ENCODE peak calls at places on chromosomes 5 and 9, in ten cellular contexts. One of them, this sample, is unnamed.

GRCh38 chr5:67215592-67216471 is 19.2 kb upstream of the CD180 start:
- DNase-seq in A172: peak
- DNase-seq in AG08396: no peak
- DNase-seq in esophagus muscularis mucosa: no peak
- DNase-seq in ureter: peak
- DNase-seq in T-helper 2 cell: peak
- DNase-seq in sigmoid colon: peak
- DNase-seq in LoVo: no peak
- DNase-seq in endothelial cell: peak
- DNase-seq in GM12864: peak
- DNase-seq in this sample: peak

GRCh38 chr9:98310752-98311392 is 55.4 kb upstream of the TBC1D2 start:
- DNase-seq in A172: no peak
- DNase-seq in AG08396: peak
- DNase-seq in esophagus muscularis mucosa: no peak
- DNase-seq in ureter: no peak
- DNase-seq in T-helper 2 cell: no peak
- DNase-seq in sigmoid colon: no peak
- DNase-seq in LoVo: no peak
- DNase-seq in endothelial cell: no peak
- DNase-seq in GM12864: no peak
- DNase-seq in this sample: no peak

GRCh38 chr9:126872516-126872915 is 12.1 kb downstream of the ZBTB34 start:
- DNase-seq in A172: no peak
- DNase-seq in AG08396: no peak
- DNase-seq in esophagus muscularis mucosa: no peak
- DNase-seq in ureter: no peak
- DNase-seq in T-helper 2 cell: no peak
- DNase-seq in sigmoid colon: no peak
- DNase-seq in LoVo: no peak
- DNase-seq in endothelial cell: no peak
- DNase-seq in GM12864: no peak
- DNase-seq in this sample: no peak

GRCh38 chr5:111830333-111830732 is 73.3 kb upstream of the NREP start:
- DNase-seq in A172: peak
- DNase-seq in AG08396: no peak
- DNase-seq in esophagus muscularis mucosa: no peak
- DNase-seq in ureter: no peak
- DNase-seq in T-helper 2 cell: no peak
- DNase-seq in sigmoid colon: no peak
- DNase-seq in LoVo: peak
- DNase-seq in endothelial cell: no peak
- DNase-seq in GM12864: no peak
- DNase-seq in this sample: no peak

GRCh38 chr5:131814990-131815389 is 18.2 kb upstream of the FNIP1 start:
- DNase-seq in A172: peak
- DNase-seq in AG08396: peak
- DNase-seq in esophagus muscularis mucosa: no peak
- DNase-seq in ureter: no peak
- DNase-seq in T-helper 2 cell: no peak
- DNase-seq in sigmoid colon: no peak
- DNase-seq in LoVo: peak
- DNase-seq in endothelial cell: no peak
- DNase-seq in GM12864: no peak
- DNase-seq in this sample: no peak

GRCh38 chr5:110727025-110727314 is 499 bp upstream of the TMEM232 start:
- DNase-seq in A172: no peak
- DNase-seq in AG08396: no peak
- DNase-seq in esophagus muscularis mucosa: no peak
- DNase-seq in ureter: no peak
- DNase-seq in T-helper 2 cell: no peak
- DNase-seq in sigmoid colon: no peak
- DNase-seq in LoVo: peak
- DNase-seq in endothelial cell: no peak
- DNase-seq in GM12864: no peak
- DNase-seq in this sample: no peak

GRCh38 chr9:120383999-120384924 is 195.7 kb downstream of the CDK5RAP2 start:
- DNase-seq in A172: no peak
- DNase-seq in AG08396: peak
- DNase-seq in esophagus muscularis mucosa: no peak
- DNase-seq in ureter: no peak
- DNase-seq in T-helper 2 cell: no peak
- DNase-seq in sigmoid colon: peak
- DNase-seq in LoVo: no peak
- DNase-seq in endothelial cell: no peak
- DNase-seq in GM12864: no peak
- DNase-seq in this sample: no peak

GRCh38 chr5:143182901-143183820 is 220.3 kb downstream of the NR3C1 start:
- DNase-seq in A172: no peak
- DNase-seq in AG08396: no peak
- DNase-seq in esophagus muscularis mucosa: no peak
- DNase-seq in ureter: no peak
- DNase-seq in T-helper 2 cell: no peak
- DNase-seq in sigmoid colon: no peak
- DNase-seq in LoVo: no peak
- DNase-seq in endothelial cell: no peak
- DNase-seq in GM12864: peak
- DNase-seq in this sample: peak

GRCh38 chr5:169511708-169512107 is 71.9 kb upstream of the SPDL1 start:
- DNase-seq in A172: no peak
- DNase-seq in AG08396: no peak
- DNase-seq in esophagus muscularis mucosa: no peak
- DNase-seq in ureter: no peak
- DNase-seq in T-helper 2 cell: no peak
- DNase-seq in sigmoid colon: no peak
- DNase-seq in LoVo: no peak
- DNase-seq in endothelial cell: no peak
- DNase-seq in GM12864: no peak
- DNase-seq in this sample: no peak

GRCh38 chr9:34664281-34665108 is 2.0 kb upstream of the CCL27 start:
- DNase-seq in A172: peak
- DNase-seq in AG08396: peak
- DNase-seq in esophagus muscularis mucosa: peak
- DNase-seq in ureter: peak
- DNase-seq in T-helper 2 cell: peak
- DNase-seq in sigmoid colon: peak
- DNase-seq in LoVo: peak
- DNase-seq in endothelial cell: peak
- DNase-seq in GM12864: no peak
- DNase-seq in this sample: peak

GRCh38 chr9:79477955-79478751 is 93.6 kb upstream of the TLE4 start:
- DNase-seq in A172: peak
- DNase-seq in AG08396: no peak
- DNase-seq in esophagus muscularis mucosa: no peak
- DNase-seq in ureter: no peak
- DNase-seq in T-helper 2 cell: no peak
- DNase-seq in sigmoid colon: no peak
- DNase-seq in LoVo: no peak
- DNase-seq in endothelial cell: peak
- DNase-seq in GM12864: no peak
- DNase-seq in this sample: no peak

GRCh38 chr5:56183507-56183906 is 49.6 kb downstream of the ANKRD55 start:
- DNase-seq in A172: peak
- DNase-seq in AG08396: peak
- DNase-seq in esophagus muscularis mucosa: peak
- DNase-seq in ureter: peak
- DNase-seq in T-helper 2 cell: no peak
- DNase-seq in sigmoid colon: no peak
- DNase-seq in LoVo: peak
- DNase-seq in endothelial cell: no peak
- DNase-seq in GM12864: no peak
- DNase-seq in this sample: no peak

GRCh38 chr5:172758077-172758835 is 12.7 kb downstream of the DUSP1 start:
- DNase-seq in A172: peak
- DNase-seq in AG08396: peak
- DNase-seq in esophagus muscularis mucosa: no peak
- DNase-seq in ureter: no peak
- DNase-seq in T-helper 2 cell: no peak
- DNase-seq in sigmoid colon: peak
- DNase-seq in LoVo: no peak
- DNase-seq in endothelial cell: no peak
- DNase-seq in GM12864: no peak
- DNase-seq in this sample: no peak

GRCh38 chr9:88230612-88231011 is 92.3 kb upstream of the SPATA31C2 start:
- DNase-seq in A172: peak
- DNase-seq in AG08396: no peak
- DNase-seq in esophagus muscularis mucosa: no peak
- DNase-seq in ureter: no peak
- DNase-seq in T-helper 2 cell: no peak
- DNase-seq in sigmoid colon: no peak
- DNase-seq in LoVo: no peak
- DNase-seq in endothelial cell: no peak
- DNase-seq in GM12864: no peak
- DNase-seq in this sample: no peak

GRCh38 chr5:127133071-127133470 is 59.8 kb upstream of the C5orf63 start:
- DNase-seq in A172: no peak
- DNase-seq in AG08396: no peak
- DNase-seq in esophagus muscularis mucosa: no peak
- DNase-seq in ureter: no peak
- DNase-seq in T-helper 2 cell: no peak
- DNase-seq in sigmoid colon: no peak
- DNase-seq in LoVo: no peak
- DNase-seq in endothelial cell: no peak
- DNase-seq in GM12864: no peak
- DNase-seq in this sample: no peak

GRCh38 chr5:76927961-76928360 is 24.9 kb upstream of the CRHBP start:
- DNase-seq in A172: no peak
- DNase-seq in AG08396: no peak
- DNase-seq in esophagus muscularis mucosa: no peak
- DNase-seq in ureter: no peak
- DNase-seq in T-helper 2 cell: no peak
- DNase-seq in sigmoid colon: no peak
- DNase-seq in LoVo: no peak
- DNase-seq in endothelial cell: no peak
- DNase-seq in GM12864: no peak
- DNase-seq in this sample: no peak

GRCh38 chr5:118174671-118175070 is 813.7 kb downstream of the DTWD2 start:
- DNase-seq in A172: no peak
- DNase-seq in AG08396: no peak
- DNase-seq in esophagus muscularis mucosa: no peak
- DNase-seq in ureter: no peak
- DNase-seq in T-helper 2 cell: no peak
- DNase-seq in sigmoid colon: no peak
- DNase-seq in LoVo: no peak
- DNase-seq in endothelial cell: no peak
- DNase-seq in GM12864: no peak
- DNase-seq in this sample: no peak

GRCh38 chr5:39058984-39059565 is 15.1 kb downstream of the RICTOR start:
- DNase-seq in A172: no peak
- DNase-seq in AG08396: no peak
- DNase-seq in esophagus muscularis mucosa: no peak
- DNase-seq in ureter: no peak
- DNase-seq in T-helper 2 cell: no peak
- DNase-seq in sigmoid colon: no peak
- DNase-seq in LoVo: no peak
- DNase-seq in endothelial cell: no peak
- DNase-seq in GM12864: no peak
- DNase-seq in this sample: no peak

GRCh38 chr9:79104951-79105350 is 466.8 kb upstream of the TLE4 start:
- DNase-seq in A172: no peak
- DNase-seq in AG08396: no peak
- DNase-seq in esophagus muscularis mucosa: no peak
- DNase-seq in ureter: no peak
- DNase-seq in T-helper 2 cell: no peak
- DNase-seq in sigmoid colon: no peak
- DNase-seq in LoVo: no peak
- DNase-seq in endothelial cell: no peak
- DNase-seq in GM12864: no peak
- DNase-seq in this sample: no peak

GRCh38 chr5:61617039-61617438 is 285.0 kb downstream of the ZSWIM6 start:
- DNase-seq in A172: no peak
- DNase-seq in AG08396: no peak
- DNase-seq in esophagus muscularis mucosa: no peak
- DNase-seq in ureter: no peak
- DNase-seq in T-helper 2 cell: no peak
- DNase-seq in sigmoid colon: no peak
- DNase-seq in LoVo: no peak
- DNase-seq in endothelial cell: no peak
- DNase-seq in GM12864: no peak
- DNase-seq in this sample: no peak